ENCODE peak calls at places on chromosomes 4 and X, in seven cellular contexts. I is IMR-90, S is stomach, H is thoracic aorta, U is cardiac muscle cell, T is fibroblast of lung, F is neuronal stem cell. X is an unnamed sample. For H3K4me1, the result is how much of the 10 kb centered on the place peaks cover.

GRCh38 chr4:126458993-126459392 is 1144.2 kb downstream of the FAT4 start:
- DNase-seq in I (peak), T (peak), H (no peak), F (no peak), U (no peak), S (no peak), X (no peak)

GRCh38 chr4:94519925-94520789 is 68.4 kb downstream of the PDLIM5 start:
- DNase-seq in U (no peak), S (no peak), I (no peak), H (no peak), T (no peak), F (no peak), X (no peak)

GRCh38 chrX:112941209-112941788 is 100.7 kb upstream of the AMOT start:
- DNase-seq in F (no peak), H (no peak), S (no peak), T (no peak), I (peak), U (no peak), X (peak)

GRCh38 chrX:124229374-124229773 is 103.1 kb upstream of the TEX13D start:
- DNase-seq in I (no peak), H (no peak), F (no peak), S (no peak), T (no peak), U (no peak), X (no peak)

GRCh38 chr4:2071912-2072867 is 13.1 kb downstream of the NAT8L start:
- DNase-seq in I (no peak), S (no peak), H (no peak), T (no peak), U (no peak), F (no peak), X (no peak)

GRCh38 chrX:148417934-148418333 is 82.5 kb upstream of the AFF2 start:
- DNase-seq in U (no peak), S (no peak), F (no peak), I (no peak), T (peak), H (no peak), X (no peak)

GRCh38 chr4:170589597-170590191 is 499.9 kb upstream of the AADAT start:
- DNase-seq in U (peak), F (no peak), T (peak), S (no peak), I (no peak), H (no peak), X (no peak)

GRCh38 chr4:8248091-8248490 is 21.5 kb upstream of the HTRA3 start:
- DNase-seq in U (no peak), S (no peak), T (no peak), H (no peak), F (no peak), I (no peak), X (no peak)

GRCh38 chr4:113411496-113411938 is 350.0 kb downstream of the CAMK2D start:
- DNase-seq in F (no peak), U (no peak), H (no peak), I (peak), S (no peak), T (peak), X (no peak)

GRCh38 chr4:70772929-70773555 is 51.3 kb downstream of the RUFY3 start:
- DNase-seq in H (no peak), I (no peak), F (no peak), T (no peak), S (no peak), U (no peak), X (no peak)

GRCh38 chr4:186104114-186104894 is at the start of gene FAM149A:
- DNase-seq in T (peak), H (no peak), I (no peak), S (peak), U (peak), F (no peak), X (no peak)

GRCh38 chr4:150268444-150268843 is 190.2 kb downstream of the DCLK2 start:
- DNase-seq in S (no peak), U (no peak), H (no peak), I (peak), F (no peak), T (no peak), X (no peak)

GRCh38 chr4:62914758-62915157 is 1494.5 kb downstream of the TECRL start:
- DNase-seq in U (no peak), T (no peak), I (no peak), F (no peak), S (no peak), H (no peak), X (no peak)

GRCh38 chrX:107718156-107718621 is 57.4 kb downstream of the TSC22D3 start:
- DNase-seq in S (peak), F (peak), H (peak), T (peak), U (peak), I (peak), X (peak)

GRCh38 chr4:39658756-39659155 is 20.1 kb upstream of the SMIM14 start:
- DNase-seq in U (no peak), H (no peak), F (no peak), T (no peak), S (no peak), I (peak), X (no peak)

GRCh38 chr4:88616275-88616996 is 24.2 kb downstream of the HERC3 start:
- DNase-seq in I (peak), U (no peak), H (no peak), T (peak), S (no peak), F (no peak), X (no peak)

GRCh38 chr4:109315818-109316217 is 13.4 kb upstream of the COL25A1 start:
- DNase-seq in I (peak), F (no peak), S (no peak), T (no peak), U (no peak), H (no peak), X (no peak)

GRCh38 chr4:113760094-113760851 is 1.3 kb downstream of the CAMK2D start:
- DNase-seq in I (peak), U (peak), S (peak), H (no peak), F (no peak), T (peak), X (peak)

GRCh38 chrX:1443496-1444075 is 9.1 kb downstream of the ASMTL start:
- DNase-seq in I (no peak), U (no peak), H (no peak), S (no peak), T (no peak), F (no peak), X (no peak)

GRCh38 chr4:53592686-53593641 is 1.7 kb upstream of the LNX1 start:
- DNase-seq in T (peak), H (no peak), U (peak), F (no peak), I (no peak), S (peak), X (peak)

GRCh38 chr4:100797791-100798190 is 280.0 kb upstream of the EMCN start:
- DNase-seq in H (no peak), I (no peak), U (no peak), T (peak), F (no peak), S (no peak), X (no peak)

GRCh38 chrX:71976753-71977152 is 66.1 kb downstream of the NHSL2 start:
- DNase-seq in S (no peak), U (no peak), T (peak), F (no peak), I (no peak), H (no peak), X (peak)

GRCh38 chr4:113106076-113106475 is 56.6 kb downstream of the ANK2 start:
- DNase-seq in F (no peak), T (peak), S (no peak), H (no peak), U (peak), I (peak), X (no peak)

GRCh38 chr4:8355864-8356565 is 84.5 kb downstream of the ACOX3 start:
- DNase-seq in I (peak), F (no peak), U (no peak), T (peak), S (no peak), H (no peak), X (no peak)

GRCh38 chr4:40594261-40595178 is 35.1 kb downstream of the RBM47 start:
- DNase-seq in S (no peak), I (peak), H (no peak), F (no peak), U (no peak), T (peak), X (no peak)

GRCh38 chr4:127141857-127142256 is 490.9 kb upstream of the INTU start:
- DNase-seq in U (no peak), F (no peak), I (peak), S (no peak), T (peak), H (no peak), X (no peak)

GRCh38 chrX:21725916-21726315 is 32.0 kb downstream of the SMPX start:
- DNase-seq in T (no peak), I (no peak), S (no peak), F (no peak), H (no peak), U (no peak), X (no peak)

GRCh38 chr4:44162538-44163270 is 285.9 kb downstream of the KCTD8 start:
- DNase-seq in T (peak), U (no peak), I (no peak), S (no peak), H (no peak), F (no peak), X (no peak)

GRCh38 chr4:47122592-47123291 is 91.4 kb downstream of the GABRB1 start:
- DNase-seq in T (peak), F (peak), H (no peak), U (peak), S (peak), I (peak), X (peak)

GRCh38 chr4:91113130-91113706 is 986.0 kb downstream of the CCSER1 start:
- DNase-seq in U (peak), H (no peak), T (peak), S (no peak), I (peak), F (peak), X (no peak)

GRCh38 chr4:4260185-4260751 is 12.2 kb upstream of the TMEM128 start:
- DNase-seq in U (no peak), S (no peak), T (peak), F (no peak), I (peak), H (no peak), X (no peak)

DNA sequence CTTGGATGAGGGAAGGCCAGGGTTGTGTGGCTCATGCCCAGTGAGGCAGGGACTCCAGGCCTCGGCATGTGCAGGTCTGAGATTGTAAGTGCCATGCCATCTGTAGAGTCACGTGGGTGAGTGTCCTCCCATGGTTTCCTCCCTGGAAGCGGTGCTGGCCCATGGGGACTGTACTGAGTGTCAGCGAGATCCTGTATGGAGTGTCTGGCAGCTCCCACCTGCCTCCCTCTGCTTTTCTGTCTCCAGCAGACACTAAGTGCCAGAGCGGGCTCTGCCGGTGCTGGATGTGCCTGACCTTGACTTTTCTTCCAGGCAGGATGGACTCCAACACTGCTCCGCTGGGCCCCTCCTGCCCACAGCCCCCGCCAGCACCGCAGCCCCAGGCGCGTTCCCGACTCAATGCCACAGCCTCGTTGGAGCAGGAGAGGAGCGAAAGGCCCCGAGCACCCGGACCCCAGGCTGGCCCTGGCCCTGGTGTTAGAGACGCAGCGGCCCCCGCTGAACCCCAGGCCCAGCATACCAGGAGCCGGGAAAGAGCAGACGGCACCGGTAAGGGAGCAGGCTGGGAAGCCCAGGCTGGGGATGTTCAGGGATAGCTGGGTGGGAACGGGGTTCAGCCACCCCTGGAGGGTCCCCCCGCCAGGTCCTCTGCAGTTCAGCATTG is 7.6 kb downstream of the WFS1 start:
- DNase-seq in S (no peak), H (no peak), F (no peak), I (no peak), T (no peak), U (no peak), X (no peak)
- H3K4me1 ChIP-seq in S (half or more), H (under half), F (under half), I (under half), T (under half), U (under half), X (under half)

GRCh38 chrX:38886112-38886511 is 84.9 kb downstream of the MID1IP1 start:
- DNase-seq in F (no peak), U (no peak), S (no peak), I (no peak), T (no peak), H (no peak), X (no peak)

GRCh38 chrX:38881727-38882126 is 80.5 kb downstream of the MID1IP1 start:
- DNase-seq in H (no peak), T (no peak), U (no peak), I (no peak), S (no peak), F (no peak), X (no peak)

GRCh38 chrX:38880460-38880859 is 79.2 kb downstream of the MID1IP1 start:
- DNase-seq in S (no peak), F (no peak), H (no peak), T (peak), I (peak), U (no peak), X (no peak)

GRCh38 chrX:38881066-38881465 is 79.8 kb downstream of the MID1IP1 start:
- DNase-seq in F (no peak), I (no peak), T (no peak), S (no peak), U (no peak), H (no peak), X (no peak)

DNA sequence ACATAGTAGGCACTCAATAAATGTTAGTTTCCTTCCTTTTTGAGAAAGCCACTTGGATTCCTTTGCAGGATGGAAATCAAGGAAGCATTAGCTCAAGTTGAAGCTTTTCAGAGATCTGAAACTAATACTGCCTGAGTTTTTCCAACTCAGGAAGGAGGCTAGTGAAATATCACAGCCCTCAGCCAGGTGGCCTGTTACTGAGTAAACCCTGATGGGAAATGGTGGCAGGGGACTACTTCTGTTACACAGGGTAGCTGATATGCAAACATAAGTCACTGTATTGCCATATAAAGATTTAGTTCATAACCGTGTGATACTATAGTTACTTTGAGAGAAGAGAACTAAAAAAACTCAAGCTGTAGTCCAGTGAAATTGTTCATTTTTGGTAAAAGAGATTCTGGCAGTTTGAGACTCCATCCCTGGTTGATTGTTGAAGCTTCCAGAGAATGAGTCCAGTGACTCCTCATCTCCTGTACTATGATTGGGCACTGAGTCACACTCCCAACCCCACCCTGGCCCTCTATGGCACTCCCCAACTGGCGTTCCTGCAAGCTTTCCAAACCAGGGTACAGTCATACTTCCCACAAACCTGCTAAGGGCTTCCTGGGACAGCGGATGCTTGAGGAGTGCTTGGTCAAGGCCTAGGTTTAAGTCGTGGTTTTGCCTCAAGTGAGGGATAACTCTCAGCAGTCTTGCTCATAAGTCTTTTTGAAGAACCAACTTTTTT is 81.8 kb downstream of the MID1IP1 start:
- DNase-seq in F (no peak), I (peak), U (no peak), S (peak), H (no peak), T (peak), X (no peak)
- H3K4me1 ChIP-seq in F (under half), I (under half), U (under half), S (under half), H (under half), T (under half), X (under half)

DNA sequence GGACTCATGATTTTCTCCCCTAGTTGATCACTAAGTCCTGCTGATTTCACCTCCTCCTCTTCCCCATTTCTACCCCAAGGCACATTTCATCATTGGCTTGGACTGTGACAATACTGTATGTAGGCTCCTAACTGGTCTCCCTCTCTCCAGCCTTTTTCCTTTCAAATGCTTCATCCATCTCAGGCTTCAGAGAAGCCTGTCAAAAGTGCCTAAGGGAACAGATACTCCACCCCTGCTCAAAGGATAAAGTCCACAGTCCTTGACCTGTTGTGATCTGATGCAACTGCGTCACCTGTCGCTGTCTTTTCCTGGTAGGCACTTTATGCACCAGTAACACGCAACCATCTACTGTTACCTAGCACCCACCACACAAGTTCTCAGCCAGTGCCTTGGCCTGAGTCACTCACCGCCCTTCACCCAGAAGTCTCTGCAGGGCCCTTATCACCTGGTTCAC is 12.8 kb downstream of the SCARB2 start:
- DNase-seq in U (no peak), S (no peak), T (no peak), F (no peak), H (no peak), I (no peak), X (peak)
- H3K4me1 ChIP-seq in U (under half), S (half or more), T (under half), F (under half), H (under half), I (under half), X (half or more)

GRCh38 chr4:835148-836002 is 9.4 kb upstream of the CPLX1 start:
- DNase-seq in T (no peak), S (peak), U (no peak), H (no peak), F (no peak), I (no peak), X (peak)
- H3K4me1 ChIP-seq in T (under half), S (under half), U (under half), H (under half), F (under half), I (under half), X (under half)

GRCh38 chrX:68695206-68695845 is 47.9 kb downstream of the STARD8 start:
- DNase-seq in U (no peak), T (no peak), I (no peak), H (no peak), S (no peak), F (no peak), X (no peak)

GRCh38 chrX:68696267-68696666 is 48.8 kb downstream of the STARD8 start:
- DNase-seq in I (no peak), U (no peak), T (no peak), F (no peak), H (no peak), S (no peak), X (no peak)

GRCh38 chrX:68698955-68699354 is 51.5 kb downstream of the STARD8 start:
- DNase-seq in F (no peak), U (no peak), I (no peak), S (peak), T (no peak), H (no peak), X (no peak)

GRCh38 chrX:68697465-68698125 is 50.1 kb downstream of the STARD8 start:
- DNase-seq in H (no peak), T (no peak), F (no peak), S (no peak), I (no peak), U (no peak), X (no peak)

GRCh38 chrX:68697036-68697435 is 49.6 kb downstream of the STARD8 start:
- DNase-seq in U (no peak), S (no peak), H (no peak), I (no peak), T (no peak), F (no peak), X (no peak)
- H3K4me1 ChIP-seq in U (under half), S (under half), H (under half), I (under half), T (under half), F (under half), X (under half)

GRCh38 chrX:5236096-5236495 is 992.6 kb downstream of the NLGN4X start:
- DNase-seq in T (no peak), S (no peak), H (no peak), I (no peak), U (peak), F (no peak), X (no peak)
- H3K4me1 ChIP-seq in T (under half), S (under half), H (under half), I (under half), U (under half), F (under half), X (under half)

GRCh38 chr4:123559955-123560669 is 163.5 kb downstream of the SPRY1 start:
- DNase-seq in S (no peak), H (no peak), F (no peak), U (peak), I (peak), T (peak), X (peak)
- H3K4me1 ChIP-seq in S (under half), H (under half), F (under half), U (under half), I (under half), T (under half), X (under half)

DNA sequence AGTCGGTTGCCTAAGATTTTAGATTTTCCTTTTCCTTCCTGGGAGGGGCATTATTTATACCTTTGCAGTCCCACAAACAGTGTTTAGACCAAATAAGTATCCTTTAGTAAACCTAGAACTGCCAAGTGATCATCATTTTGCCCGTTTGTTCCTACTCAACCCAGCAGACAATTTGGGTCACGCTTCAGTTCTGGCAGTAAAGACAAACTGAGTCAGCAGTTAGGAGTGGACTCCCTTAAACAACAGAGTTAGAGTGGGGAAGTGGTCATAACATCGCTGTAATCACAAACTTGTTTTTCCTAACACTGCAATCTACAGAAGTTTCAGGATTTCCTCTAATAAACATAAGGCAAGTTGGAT is 782 bp upstream of the WDFY3 start:
- DNase-seq in I (peak), U (no peak), S (no peak), H (no peak), T (peak), F (no peak), X (no peak)
- H3K4me1 ChIP-seq in I (under half), U (under half), S (under half), H (under half), T (under half), F (under half), X (under half)

X was measured in SJCRH30.